ENCODE peak calls at places on chromosomes 16 and 17, in seven cellular contexts. H is nephron progenitor cell, W is OCI-LY7, D is epithelial cell of esophagus, M is cardiac muscle cell, P is fibroblast of lung, L is left ventricle myocardium inferior. O is an unnamed sample.
A peak's percentile ranks its signal among the peaks of the same experiment; 100 is the strongest.

GRCh38 chr16:86869288-86870022 is 291.1 kb downstream of the FOXL1 start:
- DNase-seq in W (no peak), M (no peak), P (no peak), D (no peak), L (no peak), H (no peak), O (peak; percentile 46)

GRCh38 chr17:65688307-65688706 is 126.9 kb upstream of the AXIN2 start:
- DNase-seq in P (no peak), M (no peak), W (no peak), L (no peak), D (no peak), H (no peak), O (no peak)

GRCh38 chr17:8729860-8730259 is 14.8 kb downstream of the CCDC42 start:
- DNase-seq in W (no peak), P (no peak), H (no peak), M (no peak), L (no peak), D (no peak), O (no peak)

GRCh38 chr17:34306466-34306865 is 12.8 kb upstream of the CCL8 start:
- DNase-seq in L (no peak), H (no peak), W (no peak), M (peak; percentile 88), D (peak; percentile 41), P (peak; percentile 70), O (no peak)

GRCh38 chr17:17847726-17848125 is 10.9 kb upstream of the SREBF1 start:
- DNase-seq in P (no peak), W (no peak), M (no peak), D (no peak), H (no peak), L (no peak), O (no peak)

GRCh38 chr17:19739241-19740201 is 8.6 kb downstream of the ALDH3A1 start:
- DNase-seq in L (no peak), W (no peak), P (no peak), M (no peak), H (no peak), D (no peak), O (peak; percentile 61)

GRCh38 chr17:72176902-72177660 is 56.3 kb downstream of the SOX9 start:
- DNase-seq in L (no peak), W (no peak), P (no peak), H (no peak), D (no peak), M (no peak), O (no peak)

GRCh38 chr16:21169249-21169981 is 10.9 kb downstream of the LDAF1 start:
- DNase-seq in M (no peak), W (no peak), P (peak; percentile 80), D (peak; percentile 31), H (no peak), L (no peak), O (no peak)

GRCh38 chr16:1613240-1613639 is 1.1 kb downstream of the CRAMP1 start:
- DNase-seq in M (no peak), L (no peak), D (peak; percentile 16), W (peak; percentile 41), H (peak; percentile 20), P (no peak), O (no peak)

GRCh38 chr17:27748360-27748825 is 51.9 kb downstream of the NOS2 start:
- DNase-seq in P (no peak), M (no peak), D (no peak), L (no peak), H (no peak), W (no peak), O (no peak)

GRCh38 chr17:27751166-27751565 is 49.2 kb downstream of the NOS2 start:
- DNase-seq in D (no peak), M (no peak), P (no peak), H (no peak), W (no peak), L (no peak), O (peak; percentile 40)

GRCh38 chr17:27751622-27752490 is 48.5 kb downstream of the NOS2 start:
- DNase-seq in M (no peak), L (no peak), D (peak; percentile 29), P (no peak), H (no peak), W (no peak), O (peak; percentile 51)

GRCh38 chr17:27746881-27747280 is 53.4 kb downstream of the NOS2 start:
- DNase-seq in W (no peak), P (no peak), M (no peak), D (no peak), L (no peak), H (no peak), O (no peak)

DNA sequence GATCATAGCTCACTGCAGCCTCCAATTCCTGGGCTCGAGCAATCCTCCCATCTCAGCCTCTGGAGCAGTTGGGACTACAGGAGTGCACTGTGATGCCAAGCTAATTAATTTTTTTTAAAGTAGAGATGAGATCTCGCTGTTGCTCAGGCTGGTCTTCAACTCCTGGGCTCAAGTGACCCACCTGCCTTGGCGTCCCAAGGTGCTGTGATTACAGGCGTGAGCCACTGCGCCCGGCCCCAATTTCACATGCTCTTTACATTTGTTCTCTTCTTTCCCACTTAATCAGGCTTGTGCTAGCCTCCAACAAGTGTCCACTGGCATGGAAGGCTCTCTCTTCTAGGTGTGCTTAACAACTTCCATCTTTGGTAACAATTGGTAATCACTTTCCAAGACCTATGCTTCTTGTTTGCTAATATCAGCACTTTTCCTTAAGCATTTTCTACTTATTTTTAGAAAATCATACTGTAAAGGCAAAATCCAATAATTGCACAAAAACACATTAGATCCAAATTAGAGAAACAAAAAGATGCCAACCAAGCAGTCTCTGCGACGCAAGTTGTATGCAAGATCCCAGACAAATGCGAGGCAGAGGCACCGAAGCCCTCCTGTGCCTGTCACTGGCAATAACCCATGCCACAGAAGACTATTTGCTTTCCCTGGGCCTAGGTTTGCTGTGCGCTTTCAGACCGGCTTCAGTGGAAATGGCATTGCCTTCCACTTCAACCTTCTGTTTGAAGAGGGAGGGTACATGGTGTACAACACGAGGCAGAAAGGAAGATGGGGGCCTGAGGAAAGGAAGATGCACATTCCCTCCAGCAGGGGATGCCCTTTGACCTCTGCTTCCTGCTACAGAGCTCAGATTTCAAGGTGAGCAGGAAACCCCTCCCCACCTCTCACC is 52.6 kb downstream of the NOS2 start:
- DNase-seq in D (no peak), P (no peak), W (no peak), L (no peak), M (no peak), H (peak; percentile 26), O (no peak)
- TF ChIP-seq CTCF in D (peak; percentile 39), P (peak; percentile 20), W (peak; percentile 52), L (no peak), M (peak; percentile 32), H (peak; percentile 36), O (peak; percentile 18)

GRCh38 chr17:40284085-40284713 is 3.5 kb upstream of the CDC6 start:
- DNase-seq in L (no peak), H (no peak), D (peak; percentile 97), M (peak; percentile 65), P (peak; percentile 84), W (no peak), O (no peak)
- TF ChIP-seq CTCF in L (peak; percentile 34), H (no peak), D (peak; percentile 45), M (peak; percentile 36), P (peak; percentile 15), W (peak; percentile 7), O (peak; percentile 21)

DNA sequence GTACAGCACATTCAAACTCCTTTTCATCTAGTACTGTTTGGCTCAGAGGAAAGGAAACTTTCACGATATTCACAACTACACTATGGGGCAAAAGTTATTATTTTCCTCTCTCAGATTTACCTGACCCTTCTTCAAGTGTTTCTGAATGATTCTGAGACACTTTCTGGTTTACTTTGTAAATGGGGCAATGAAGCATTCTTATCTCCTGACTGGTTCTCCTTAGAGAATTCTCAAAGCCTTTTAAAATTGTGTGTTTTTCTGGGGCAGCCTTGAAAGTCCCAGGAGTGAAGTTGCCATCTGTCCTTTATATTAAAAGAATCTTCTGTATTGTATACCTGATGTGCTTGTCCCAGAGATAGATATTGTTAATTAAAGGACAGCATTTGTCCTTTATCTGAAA is 264.9 kb downstream of the FTO start:
- DNase-seq in H (no peak), M (no peak), P (no peak), D (no peak), L (no peak), W (no peak), O (no peak)
- TF ChIP-seq CTCF in H (no peak), M (no peak), P (no peak), D (no peak), L (no peak), W (no peak), O (no peak)

GRCh38 chr16:67248401-67249177 is at the start of gene SLC9A5:
- DNase-seq in D (peak; percentile 20), H (peak; percentile 56), P (no peak), L (peak; percentile 32), M (no peak), W (peak; percentile 32), O (peak; percentile 74)

GRCh38 chr16:67246081-67246944 is 968 bp downstream of the FHOD1 start:
- DNase-seq in D (peak; percentile 90), W (peak; percentile 62), H (peak; percentile 85), M (peak; percentile 94), P (peak; percentile 88), L (peak; percentile 80), O (peak; percentile 97)

GRCh38 chr16:67245674-67246080 is 1.6 kb downstream of the FHOD1 start:
- DNase-seq in M (no peak), H (no peak), W (no peak), P (no peak), L (no peak), D (peak; percentile 41), O (no peak)

GRCh38 chr16:67247698-67248400 is 568 bp upstream of the FHOD1 start:
- DNase-seq in M (no peak), W (no peak), L (no peak), D (no peak), P (no peak), H (no peak), O (no peak)

GRCh38 chr16:67246945-67247697 is at the start of gene FHOD1:
- DNase-seq in M (peak; percentile 97), W (peak; percentile 98), L (peak; percentile 99), P (peak; percentile 93), H (peak; percentile 99), D (peak; percentile 97), O (peak; percentile 99)
- TF ChIP-seq CTCF in M (no peak), W (peak; percentile 8), L (no peak), P (no peak), H (no peak), D (no peak), O (no peak)

GRCh38 chr16:23406546-23407240 is 46.3 kb downstream of the COG7 start:
- DNase-seq in L (no peak), M (no peak), D (no peak), P (no peak), H (no peak), W (no peak), O (no peak)
- TF ChIP-seq CTCF in L (no peak), M (no peak), D (no peak), P (no peak), H (no peak), W (no peak), O (no peak)

GRCh38 chr16:71216714-71217113 is 13.8 kb downstream of the HYDIN start:
- DNase-seq in W (no peak), P (no peak), L (no peak), D (no peak), H (no peak), M (no peak), O (no peak)

GRCh38 chr16:71214771-71215381 is 15.6 kb downstream of the HYDIN start:
- DNase-seq in M (peak; percentile 6), H (no peak), D (peak; percentile 30), W (no peak), P (no peak), L (no peak), O (no peak)
- TF ChIP-seq CTCF in M (peak; percentile 9), H (no peak), D (peak; percentile 18), W (peak; percentile 61), P (no peak), L (no peak), O (peak; percentile 25)

GRCh38 chr16:27445502-27446175 is 43.7 kb downstream of the IL21R start:
- DNase-seq in D (no peak), M (no peak), H (no peak), L (no peak), W (no peak), P (no peak), O (peak; percentile 20)
- TF ChIP-seq CTCF in D (no peak), M (no peak), H (no peak), L (no peak), W (peak; percentile 47), P (no peak), O (no peak)

O was measured in upper lobe of right lung.